ENCODE peak calls at places on chromosome 5, in ten cellular contexts. C is osteocyte; G is activated CD8-positive, alpha-beta T cell treated with anti-CD3 and anti-CD28 coated beads, Interleukin-2, amount 10 ng/mL, durations not matched to agents 7 days and 5 days; S is activated CD8-positive, alpha-beta memory T cell treated with anti-CD3 and anti-CD28 coated beads for 1 hour; Z is OCI-LY7; Y is NCI-H1930; I is renal cortical epithelial cell; V is AG08396; B is EL; J is NCI-H526. F is an unnamed sample.

GRCh38 chr5:76041863-76042262 is 41.3 kb upstream of the SV2C start:
- DNase-seq in C (no peak), G (no peak), S (no peak), Z (no peak), Y (no peak), I (peak; percentile 3), V (no peak), B (no peak), J (no peak), F (no peak)

GRCh38 chr5:151127926-151128325 is 29.7 kb downstream of the ANXA6 start:
- DNase-seq in C (no peak), G (no peak), S (no peak), Z (no peak), Y (no peak), I (no peak), V (no peak), B (no peak), J (no peak), F (no peak)

GRCh38 chr5:74567351-74567870 is 73.1 kb downstream of the ENC1 start:
- DNase-seq in C (no peak), G (no peak), S (no peak), Z (no peak), Y (no peak), I (peak; percentile 84), V (no peak), B (no peak), J (no peak), F (no peak)

GRCh38 chr5:168377525-168377924 is 86.1 kb downstream of the WWC1 start:
- DNase-seq in C (no peak), G (peak; percentile 25), S (no peak), Z (no peak), Y (no peak), I (no peak), V (no peak), B (no peak), J (peak; percentile 42), F (no peak)

GRCh38 chr5:156008844-156009243 is 318.1 kb upstream of the SGCD start:
- DNase-seq in C (no peak), G (no peak), S (no peak), Z (no peak), Y (no peak), I (no peak), V (no peak), B (no peak), J (no peak), F (no peak)

GRCh38 chr5:53318303-53318702 is 162.1 kb upstream of the FST start:
- DNase-seq in C (no peak), G (no peak), S (no peak), Z (no peak), Y (no peak), I (no peak), V (no peak), B (no peak), J (no peak), F (no peak)

GRCh38 chr5:59039003-59039295 is 456.1 kb downstream of the RAB3C start:
- DNase-seq in C (peak; percentile 85), G (no peak), S (no peak), Z (no peak), Y (no peak), I (no peak), V (no peak), B (no peak), J (no peak), F (no peak)

GRCh38 chr5:33401482-33402390 is 39.0 kb upstream of the TARS1 start:
- DNase-seq in C (no peak), G (no peak), S (no peak), Z (no peak), Y (no peak), I (peak; percentile 81), V (peak; percentile 21), B (peak; percentile 84), J (no peak), F (no peak)

GRCh38 chr5:38396766-38397165 is 138.4 kb downstream of the EGFLAM start:
- DNase-seq in C (no peak), G (no peak), S (no peak), Z (no peak), Y (no peak), I (no peak), V (no peak), B (no peak), J (no peak), F (no peak)

GRCh38 chr5:123670981-123671557 is 159.1 kb downstream of the CSNK1G3 start:
- DNase-seq in C (no peak), G (peak; percentile 61), S (no peak), Z (peak; percentile 65), Y (peak; percentile 52), I (peak; percentile 47), V (peak; percentile 22), B (peak; percentile 57), J (peak; percentile 64), F (no peak)

GRCh38 chr5:140055152-140055551 is 12.1 kb upstream of the NRG2 start:
- DNase-seq in C (no peak), G (no peak), S (no peak), Z (no peak), Y (no peak), I (no peak), V (no peak), B (no peak), J (no peak), F (no peak)

GRCh38 chr5:147913786-147914185 is 7.4 kb upstream of the C5orf46 start:
- DNase-seq in C (no peak), G (no peak), S (no peak), Z (no peak), Y (no peak), I (no peak), V (no peak), B (no peak), J (no peak), F (no peak)

GRCh38 chr5:177595991-177596774 is 3.7 kb upstream of the B4GALT7 start:
- DNase-seq in C (no peak), G (no peak), S (no peak), Z (no peak), Y (no peak), I (peak; percentile 3), V (no peak), B (no peak), J (no peak), F (no peak)

GRCh38 chr5:177366528-177367322 is 9.0 kb downstream of the RGS14 start:
- DNase-seq in C (peak; percentile 95), G (no peak), S (no peak), Z (no peak), Y (no peak), I (peak; percentile 74), V (peak; percentile 96), B (peak; percentile 88), J (peak; percentile 91), F (no peak)

GRCh38 chr5:146284016-146284415 is 54.6 kb upstream of the POU4F3 start:
- DNase-seq in C (no peak), G (no peak), S (no peak), Z (no peak), Y (no peak), I (no peak), V (no peak), B (peak; percentile 7), J (no peak), F (no peak)

GRCh38 chr5:38456657-38457056 is 99.8 kb downstream of the LIFR start:
- DNase-seq in C (no peak), G (no peak), S (no peak), Z (no peak), Y (no peak), I (peak; percentile 35), V (no peak), B (no peak), J (no peak), F (no peak)

GRCh38 chr5:171600736-171601265 is 181.4 kb downstream of the FGF18 start:
- DNase-seq in C (peak; percentile 63), G (no peak), S (no peak), Z (no peak), Y (no peak), I (no peak), V (no peak), B (no peak), J (no peak), F (no peak)

GRCh38 chr5:171419663-171420428 is 399 bp downstream of the FGF18 start:
- DNase-seq in C (peak; percentile 84), G (peak; percentile 32), S (no peak), Z (no peak), Y (peak; percentile 22), I (no peak), V (peak; percentile 61), B (peak; percentile 43), J (peak; percentile 67), F (no peak)

GRCh38 chr5:34930527-34930844 is 1.1 kb downstream of the DNAJC21 start:
- DNase-seq in C (no peak), G (no peak), S (no peak), Z (no peak), Y (no peak), I (peak; percentile 36), V (peak; percentile 26), B (peak; percentile 40), J (no peak), F (no peak)

GRCh38 chr5:37370550-37370863 is 399 bp downstream of the NUP155 start:
- DNase-seq in C (no peak), G (no peak), S (no peak), Z (no peak), Y (no peak), I (no peak), V (peak; percentile 29), B (no peak), J (peak; percentile 76), F (no peak)

GRCh38 chr5:66307647-66308257 is 163.7 kb downstream of the SREK1 start:
- DNase-seq in C (no peak), G (peak; percentile 28), S (no peak), Z (peak; percentile 79), Y (peak; percentile 7), I (peak; percentile 69), V (peak; percentile 60), B (peak; percentile 61), J (peak; percentile 72), F (no peak)

GRCh38 chr5:149881069-149881622 is 63.4 kb downstream of the PDE6A start:
- DNase-seq in C (no peak), G (no peak), S (no peak), Z (no peak), Y (no peak), I (no peak), V (no peak), B (no peak), J (no peak), F (no peak)

GRCh38 chr5:83472508-83473343 is 1.2 kb downstream of the VCAN start:
- DNase-seq in C (peak; percentile 83), G (peak; percentile 40), S (no peak), Z (no peak), Y (no peak), I (no peak), V (peak; percentile 73), B (peak; percentile 5), J (peak; percentile 42), F (no peak)

GRCh38 chr5:134411546-134412266 is at the start of gene CDKN2AIPNL:
- DNase-seq in C (peak; percentile 96), G (peak; percentile 92), S (peak; percentile 76), Z (peak; percentile 91), Y (peak; percentile 57), I (peak; percentile 55), V (peak; percentile 96), B (peak; percentile 86), J (peak; percentile 89), F (peak; percentile 77)

GRCh38 chr5:135834639-135835529 is at the start of gene SLC25A48:
- DNase-seq in C (peak; percentile 84), G (peak; percentile 46), S (no peak), Z (no peak), Y (peak; percentile 44), I (peak; percentile 22), V (no peak), B (peak; percentile 48), J (peak; percentile 75), F (no peak)

GRCh38 chr5:137710086-137710485 is 25.8 kb downstream of the KLHL3 start:
- DNase-seq in C (no peak), G (no peak), S (no peak), Z (no peak), Y (no peak), I (no peak), V (no peak), B (peak; percentile 32), J (no peak), F (no peak)

GRCh38 chr5:15452030-15452429 is 48.0 kb upstream of the FBXL7 start:
- DNase-seq in C (no peak), G (no peak), S (no peak), Z (no peak), Y (no peak), I (no peak), V (no peak), B (no peak), J (no peak), F (no peak)

GRCh38 chr5:131363811-131364506 is 100.1 kb downstream of the CDC42SE2 start:
- DNase-seq in C (no peak), G (no peak), S (no peak), Z (no peak), Y (no peak), I (no peak), V (no peak), B (no peak), J (no peak), F (no peak)

F was measured in cerebellar nuclear complex.